ENCODE peak calls at places on chromosomes 7 and 10, in ten cellular contexts. Z is GM20000; V is NCI-H345; D is fibroblast of lung; G is EL; H is EH; A is CD8-positive, alpha-beta memory T cell; F is GM23248; E is activated naive CD4-positive, alpha-beta T cell treated with anti-CD3 and anti-CD28 coated beads for 36 hours; S is LoVo. K is an unnamed sample.

GRCh38 chr10:944034-944831 is 12.7 kb upstream of the LARP4B start:
- DNase-seq in G (peak), E (peak), H (peak), F (peak), V (no peak), S (peak), D (peak), Z (no peak), A (no peak), K (peak)

GRCh38 chr7:30413864-30414263 is 64.7 kb downstream of the NOD1 start:
- DNase-seq in G (no peak), Z (no peak), D (no peak), S (no peak), V (no peak), E (no peak), A (no peak), H (no peak), F (no peak), K (no peak)

GRCh38 chr7:145082366-145083240 is 246.8 kb upstream of the TPK1 start:
- DNase-seq in A (no peak), V (peak), F (no peak), Z (peak), E (no peak), G (no peak), D (no peak), H (no peak), S (no peak), K (no peak)

GRCh38 chr10:102782698-102783540 is 39.2 kb downstream of the WBP1L start:
- DNase-seq in D (peak), F (peak), V (no peak), G (peak), A (no peak), Z (no peak), H (peak), S (no peak), E (no peak), K (no peak)

GRCh38 chr7:22564511-22565045 is 64.6 kb upstream of the STEAP1B start:
- DNase-seq in F (peak), G (peak), H (peak), A (no peak), D (peak), E (peak), S (no peak), V (no peak), Z (no peak), K (no peak)

GRCh38 chr7:130141161-130141857 is 63.9 kb downstream of the TMEM209 start:
- DNase-seq in H (peak), V (no peak), F (peak), D (peak), A (peak), Z (peak), S (no peak), E (peak), G (no peak), K (no peak)

GRCh38 chr7:11319491-11320274 is 346.0 kb downstream of the PHF14 start:
- DNase-seq in V (no peak), E (no peak), D (peak), H (no peak), S (no peak), G (peak), Z (no peak), F (peak), A (no peak), K (no peak)

GRCh38 chr10:120788756-120789155 is 62.4 kb upstream of the WDR11 start:
- DNase-seq in E (no peak), S (no peak), V (no peak), A (no peak), Z (no peak), D (no peak), H (no peak), F (no peak), G (no peak), K (no peak)

GRCh38 chr7:144437370-144438191 is 34.1 kb upstream of the NOBOX start:
- DNase-seq in V (peak), Z (peak), D (peak), A (no peak), S (peak), F (peak), E (peak), H (peak), G (peak), K (no peak)

GRCh38 chr7:45885264-45885882 is 2.9 kb upstream of the IGFBP1 start:
- DNase-seq in V (no peak), S (peak), G (peak), Z (no peak), A (no peak), D (peak), F (peak), E (no peak), H (peak), K (no peak)

GRCh38 chr10:132470306-132471124 is 67.1 kb upstream of the INPP5A start:
- DNase-seq in F (no peak), G (no peak), S (no peak), H (no peak), D (peak), E (peak), A (no peak), Z (no peak), V (no peak), K (no peak)

GRCh38 chr7:51301806-51302205 is 14.8 kb downstream of the COBL start:
- DNase-seq in S (no peak), F (no peak), V (no peak), Z (no peak), A (no peak), E (no peak), G (no peak), H (no peak), D (no peak), K (no peak)

GRCh38 chr10:93280699-93281366 is 201.3 kb downstream of the MYOF start:
- DNase-seq in Z (no peak), G (no peak), V (no peak), H (no peak), S (no peak), F (no peak), A (no peak), D (no peak), E (no peak), K (no peak)

GRCh38 chr7:69761290-69761922 is 163.1 kb downstream of the AUTS2 start:
- DNase-seq in G (no peak), H (no peak), S (no peak), F (no peak), E (no peak), Z (no peak), V (no peak), A (no peak), D (no peak), K (no peak)

GRCh38 chr7:36185732-36186131 is 32.7 kb downstream of the EEPD1 start:
- DNase-seq in G (no peak), S (no peak), Z (no peak), E (no peak), D (no peak), A (no peak), V (no peak), H (no peak), F (peak), K (no peak)

GRCh38 chr10:3959370-3960266 is 174.6 kb upstream of the KLF6 start:
- DNase-seq in A (no peak), D (no peak), H (no peak), E (no peak), F (no peak), G (no peak), Z (no peak), V (no peak), S (no peak), K (no peak)

GRCh38 chr7:25384820-25385560 is 156.7 kb upstream of the NPVF start:
- DNase-seq in G (no peak), A (no peak), E (no peak), F (no peak), V (peak), D (no peak), S (no peak), H (no peak), Z (no peak), K (no peak)

GRCh38 chr10:36038316-36038715 is 396.2 kb upstream of the FZD8 start:
- DNase-seq in E (no peak), Z (no peak), F (no peak), G (no peak), A (no peak), H (peak), D (no peak), S (no peak), V (peak), K (no peak)

GRCh38 chr7:49166441-49166840 is 242.1 kb downstream of the CDC14C start:
- DNase-seq in V (no peak), A (no peak), G (no peak), F (peak), S (no peak), D (no peak), H (no peak), E (no peak), Z (no peak), K (no peak)